ENCODE peak calls at places on chromosome 14, in eight cellular contexts. One of them, this sample, is unnamed. For H3K27me3 and H3K4me1, the result is how much of the 10 kb centered on the place peaks cover.

GRCh38 chr14:76456200-76456599 is 80.3 kb downstream of the ESRRB start:
- DNase-seq in breast epithelium: no peak
- DNase-seq in astrocyte: no peak
- DNase-seq in adipocyte: peak
- DNase-seq in fibroblast of lung: no peak
- DNase-seq in CD8-positive, alpha-beta T cell: no peak
- DNase-seq in CD4-positive, CD25-positive, alpha-beta regulatory T cell: no peak
- DNase-seq in lower lobe of right lung: no peak
- DNase-seq in this sample: no peak

GRCh38 chr14:65173973-65174693 is 71.8 kb upstream of the MAX start:
- DNase-seq in CD8-positive, alpha-beta T cell: no peak
- DNase-seq in lower lobe of right lung: no peak
- DNase-seq in breast epithelium: no peak
- DNase-seq in adipocyte: no peak
- DNase-seq in astrocyte: no peak
- DNase-seq in CD4-positive, CD25-positive, alpha-beta regulatory T cell: no peak
- DNase-seq in fibroblast of lung: no peak
- DNase-seq in this sample: no peak

GRCh38 chr14:71647086-71647784 is 285.0 kb upstream of the RGS6 start:
- DNase-seq in CD4-positive, CD25-positive, alpha-beta regulatory T cell: no peak
- DNase-seq in astrocyte: no peak
- DNase-seq in adipocyte: no peak
- DNase-seq in CD8-positive, alpha-beta T cell: no peak
- DNase-seq in fibroblast of lung: no peak
- DNase-seq in breast epithelium: no peak
- DNase-seq in lower lobe of right lung: no peak
- DNase-seq in this sample: no peak

GRCh38 chr14:61923348-61923747 is 161.1 kb downstream of the SNAPC1 start:
- DNase-seq in CD4-positive, CD25-positive, alpha-beta regulatory T cell: no peak
- DNase-seq in CD8-positive, alpha-beta T cell: no peak
- DNase-seq in breast epithelium: no peak
- DNase-seq in lower lobe of right lung: no peak
- DNase-seq in fibroblast of lung: peak
- DNase-seq in adipocyte: peak
- DNase-seq in astrocyte: peak
- DNase-seq in this sample: no peak

GRCh38 chr14:34920339-34920738 is 45.2 kb upstream of the BAZ1A start:
- DNase-seq in lower lobe of right lung: no peak
- DNase-seq in breast epithelium: no peak
- DNase-seq in astrocyte: peak
- DNase-seq in CD8-positive, alpha-beta T cell: no peak
- DNase-seq in fibroblast of lung: peak
- DNase-seq in adipocyte: no peak
- DNase-seq in CD4-positive, CD25-positive, alpha-beta regulatory T cell: no peak
- DNase-seq in this sample: no peak

GRCh38 chr14:97106609-97107008 is 309.4 kb downstream of the VRK1 start:
- DNase-seq in astrocyte: no peak
- DNase-seq in fibroblast of lung: no peak
- DNase-seq in CD4-positive, CD25-positive, alpha-beta regulatory T cell: no peak
- DNase-seq in CD8-positive, alpha-beta T cell: no peak
- DNase-seq in breast epithelium: no peak
- DNase-seq in adipocyte: no peak
- DNase-seq in lower lobe of right lung: no peak
- DNase-seq in this sample: no peak

GRCh38 chr14:102776761-102777710 is at the start of gene TRAF3:
- DNase-seq in lower lobe of right lung: peak
- DNase-seq in astrocyte: peak
- DNase-seq in CD4-positive, CD25-positive, alpha-beta regulatory T cell: peak
- DNase-seq in breast epithelium: no peak
- DNase-seq in fibroblast of lung: peak
- DNase-seq in CD8-positive, alpha-beta T cell: peak
- DNase-seq in adipocyte: peak
- DNase-seq in this sample: peak

GRCh38 chr14:100424504-100425453 is 101.6 kb downstream of the SLC25A47 start:
- DNase-seq in adipocyte: no peak
- DNase-seq in CD4-positive, CD25-positive, alpha-beta regulatory T cell: no peak
- DNase-seq in lower lobe of right lung: no peak
- DNase-seq in breast epithelium: no peak
- DNase-seq in CD8-positive, alpha-beta T cell: no peak
- DNase-seq in astrocyte: no peak
- DNase-seq in fibroblast of lung: no peak
- DNase-seq in this sample: no peak

DNA sequence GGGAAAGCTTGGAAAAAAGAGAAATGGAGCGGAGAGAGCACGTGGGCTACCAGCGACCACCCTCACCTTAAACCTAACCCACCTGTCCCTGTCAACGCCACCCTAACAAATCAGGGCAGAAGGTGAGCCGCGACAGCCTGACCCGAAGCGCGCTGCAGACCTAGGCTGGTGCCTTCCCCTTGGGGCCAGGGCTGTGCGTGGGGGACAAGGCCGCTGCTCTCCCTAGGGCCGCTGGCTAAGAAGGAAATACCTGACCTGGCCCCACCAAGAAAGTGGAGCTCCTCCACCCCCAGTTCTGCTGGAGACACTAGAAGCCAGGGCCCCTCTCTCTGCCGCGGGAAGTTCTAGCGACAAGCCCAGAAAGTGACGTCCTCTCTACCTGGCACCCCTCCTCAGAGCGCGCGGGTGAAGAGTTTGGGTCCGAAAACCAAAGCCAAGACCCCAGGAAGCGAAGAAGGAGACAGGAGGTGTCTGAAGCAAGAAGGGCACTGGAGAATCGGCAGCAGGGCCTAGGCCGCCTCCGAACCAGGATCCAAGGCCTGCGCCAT is 7.5 kb downstream of the SIX1 start:
- DNase-seq in CD8-positive, alpha-beta T cell: no peak
- DNase-seq in breast epithelium: no peak
- DNase-seq in adipocyte: no peak
- DNase-seq in CD4-positive, CD25-positive, alpha-beta regulatory T cell: no peak
- DNase-seq in lower lobe of right lung: no peak
- DNase-seq in astrocyte: no peak
- DNase-seq in fibroblast of lung: no peak
- DNase-seq in this sample: no peak
- H3K27me3 ChIP-seq in CD8-positive, alpha-beta T cell: under half
- H3K27me3 ChIP-seq in breast epithelium: half or more
- H3K27me3 ChIP-seq in adipocyte: under half
- H3K27me3 ChIP-seq in CD4-positive, CD25-positive, alpha-beta regulatory T cell: half or more
- H3K27me3 ChIP-seq in lower lobe of right lung: half or more
- H3K27me3 ChIP-seq in astrocyte: half or more
- H3K27me3 ChIP-seq in fibroblast of lung: under half
- H3K27me3 ChIP-seq in this sample: under half

DNA sequence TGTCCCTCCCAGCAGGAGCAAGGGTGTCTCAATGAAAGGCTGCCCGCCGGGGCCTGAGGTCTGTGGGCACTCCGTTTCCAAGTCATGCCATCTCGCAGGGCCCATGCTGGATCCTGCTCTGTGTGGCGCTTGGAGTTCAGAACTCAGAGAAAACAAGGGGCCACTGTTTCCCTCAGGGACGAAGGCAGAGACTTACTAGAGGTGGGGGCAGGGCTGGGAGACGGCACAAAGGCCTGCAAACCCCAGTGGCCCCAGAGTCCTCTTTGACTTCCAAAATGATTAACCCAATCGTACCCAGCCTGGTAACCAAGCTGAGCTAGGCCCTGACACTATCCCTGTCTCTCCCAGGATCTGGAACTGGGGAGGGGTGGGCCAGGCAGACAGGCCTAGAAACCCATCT is 95.8 kb downstream of the ITPK1 start:
- DNase-seq in breast epithelium: no peak
- DNase-seq in adipocyte: no peak
- DNase-seq in astrocyte: no peak
- DNase-seq in fibroblast of lung: no peak
- DNase-seq in CD4-positive, CD25-positive, alpha-beta regulatory T cell: no peak
- DNase-seq in lower lobe of right lung: no peak
- DNase-seq in CD8-positive, alpha-beta T cell: no peak
- DNase-seq in this sample: no peak
- H3K4me1 ChIP-seq in breast epithelium: under half
- H3K4me1 ChIP-seq in adipocyte: under half
- H3K4me1 ChIP-seq in astrocyte: under half
- H3K4me1 ChIP-seq in fibroblast of lung: under half
- H3K4me1 ChIP-seq in CD4-positive, CD25-positive, alpha-beta regulatory T cell: under half
- H3K4me1 ChIP-seq in lower lobe of right lung: under half
- H3K4me1 ChIP-seq in CD8-positive, alpha-beta T cell: under half
- H3K4me1 ChIP-seq in this sample: under half

GRCh38 chr14:50839048-50839447 is 8.1 kb upstream of the NIN start:
- DNase-seq in adipocyte: no peak
- DNase-seq in breast epithelium: no peak
- DNase-seq in CD8-positive, alpha-beta T cell: no peak
- DNase-seq in fibroblast of lung: peak
- DNase-seq in astrocyte: no peak
- DNase-seq in CD4-positive, CD25-positive, alpha-beta regulatory T cell: no peak
- DNase-seq in lower lobe of right lung: no peak
- DNase-seq in this sample: no peak
- H3K27me3 ChIP-seq in adipocyte: under half
- H3K27me3 ChIP-seq in breast epithelium: under half
- H3K27me3 ChIP-seq in CD8-positive, alpha-beta T cell: under half
- H3K27me3 ChIP-seq in fibroblast of lung: under half
- H3K27me3 ChIP-seq in astrocyte: under half
- H3K27me3 ChIP-seq in CD4-positive, CD25-positive, alpha-beta regulatory T cell: under half
- H3K27me3 ChIP-seq in lower lobe of right lung: under half
- H3K27me3 ChIP-seq in this sample: under half

GRCh38 chr14:24237463-24237955 is 4.8 kb downstream of the GMPR2 start:
- DNase-seq in CD8-positive, alpha-beta T cell: no peak
- DNase-seq in lower lobe of right lung: no peak
- DNase-seq in CD4-positive, CD25-positive, alpha-beta regulatory T cell: no peak
- DNase-seq in astrocyte: no peak
- DNase-seq in fibroblast of lung: no peak
- DNase-seq in adipocyte: no peak
- DNase-seq in breast epithelium: no peak
- DNase-seq in this sample: no peak
- H3K4me1 ChIP-seq in CD8-positive, alpha-beta T cell: under half
- H3K4me1 ChIP-seq in lower lobe of right lung: half or more
- H3K4me1 ChIP-seq in CD4-positive, CD25-positive, alpha-beta regulatory T cell: under half
- H3K4me1 ChIP-seq in astrocyte: under half
- H3K4me1 ChIP-seq in fibroblast of lung: under half
- H3K4me1 ChIP-seq in adipocyte: half or more
- H3K4me1 ChIP-seq in breast epithelium: under half
- H3K4me1 ChIP-seq in this sample: under half

DNA sequence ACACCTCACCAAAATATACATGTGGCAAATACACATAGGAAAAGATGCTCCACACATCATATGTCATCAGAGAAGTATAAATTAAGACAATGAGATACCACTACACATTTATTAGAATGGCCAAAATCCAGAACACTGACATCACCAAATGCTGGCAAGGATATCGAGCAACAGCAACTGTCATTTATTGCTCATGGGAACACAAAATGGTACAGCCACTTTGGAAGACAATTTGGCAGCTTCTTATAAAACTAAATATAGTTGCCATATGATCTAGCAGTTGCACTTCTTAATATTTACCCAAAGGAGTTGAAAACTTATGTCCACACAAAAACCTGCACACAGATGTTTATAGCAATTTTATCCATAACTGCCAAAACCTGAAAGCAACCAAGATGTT is 7.0 kb upstream of the KCNK13 start:
- DNase-seq in breast epithelium: no peak
- DNase-seq in adipocyte: no peak
- DNase-seq in fibroblast of lung: no peak
- DNase-seq in lower lobe of right lung: no peak
- DNase-seq in CD4-positive, CD25-positive, alpha-beta regulatory T cell: no peak
- DNase-seq in astrocyte: no peak
- DNase-seq in CD8-positive, alpha-beta T cell: no peak
- DNase-seq in this sample: no peak
- H3K27me3 ChIP-seq in breast epithelium: under half
- H3K27me3 ChIP-seq in adipocyte: under half
- H3K27me3 ChIP-seq in fibroblast of lung: under half
- H3K27me3 ChIP-seq in lower lobe of right lung: half or more
- H3K27me3 ChIP-seq in CD4-positive, CD25-positive, alpha-beta regulatory T cell: under half
- H3K27me3 ChIP-seq in astrocyte: under half
- H3K27me3 ChIP-seq in CD8-positive, alpha-beta T cell: under half
- H3K27me3 ChIP-seq in this sample: under half

DNA sequence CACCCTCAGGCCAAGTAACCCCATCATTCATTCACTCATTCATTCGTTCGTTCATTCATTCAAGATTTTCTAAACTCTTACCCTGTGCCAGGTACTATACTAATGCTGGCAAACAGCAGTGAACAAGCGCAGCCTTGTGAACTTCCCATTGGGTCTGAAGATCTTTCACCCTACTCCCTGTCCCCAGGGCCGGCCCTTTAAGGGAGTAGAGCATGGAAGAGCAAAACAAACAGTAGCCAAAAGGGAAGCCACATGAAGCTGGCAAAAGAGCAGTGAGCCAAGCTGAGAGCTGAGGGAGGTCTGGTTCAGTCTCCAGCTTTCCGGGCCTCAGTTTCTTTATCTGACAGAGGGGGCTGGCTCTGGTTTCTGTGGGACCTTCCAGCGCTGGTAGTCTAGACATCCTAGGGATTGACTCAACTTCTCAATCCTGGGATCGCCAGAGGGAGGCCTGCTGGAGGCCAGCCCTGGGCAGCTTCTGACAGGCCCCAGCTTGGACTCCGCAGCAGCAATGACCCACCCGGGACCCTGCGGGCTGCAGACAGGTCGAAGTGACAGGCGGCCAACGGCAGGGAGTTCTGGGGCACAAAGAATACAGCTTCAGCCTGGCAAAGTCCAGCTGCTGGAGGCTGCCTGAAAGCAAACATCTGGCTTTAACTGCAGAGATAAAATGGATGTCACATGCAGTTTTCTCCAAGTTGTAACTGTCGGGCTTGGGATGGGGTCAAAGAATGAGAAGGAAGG is 27.1 kb downstream of the ACTN1 start:
- DNase-seq in breast epithelium: no peak
- DNase-seq in CD4-positive, CD25-positive, alpha-beta regulatory T cell: no peak
- DNase-seq in fibroblast of lung: no peak
- DNase-seq in adipocyte: no peak
- DNase-seq in astrocyte: no peak
- DNase-seq in lower lobe of right lung: no peak
- DNase-seq in CD8-positive, alpha-beta T cell: no peak
- DNase-seq in this sample: peak
- H3K4me1 ChIP-seq in breast epithelium: half or more
- H3K4me1 ChIP-seq in CD4-positive, CD25-positive, alpha-beta regulatory T cell: under half
- H3K4me1 ChIP-seq in fibroblast of lung: half or more
- H3K4me1 ChIP-seq in adipocyte: half or more
- H3K4me1 ChIP-seq in astrocyte: half or more
- H3K4me1 ChIP-seq in lower lobe of right lung: half or more
- H3K4me1 ChIP-seq in CD8-positive, alpha-beta T cell: half or more
- H3K4me1 ChIP-seq in this sample: half or more

DNA sequence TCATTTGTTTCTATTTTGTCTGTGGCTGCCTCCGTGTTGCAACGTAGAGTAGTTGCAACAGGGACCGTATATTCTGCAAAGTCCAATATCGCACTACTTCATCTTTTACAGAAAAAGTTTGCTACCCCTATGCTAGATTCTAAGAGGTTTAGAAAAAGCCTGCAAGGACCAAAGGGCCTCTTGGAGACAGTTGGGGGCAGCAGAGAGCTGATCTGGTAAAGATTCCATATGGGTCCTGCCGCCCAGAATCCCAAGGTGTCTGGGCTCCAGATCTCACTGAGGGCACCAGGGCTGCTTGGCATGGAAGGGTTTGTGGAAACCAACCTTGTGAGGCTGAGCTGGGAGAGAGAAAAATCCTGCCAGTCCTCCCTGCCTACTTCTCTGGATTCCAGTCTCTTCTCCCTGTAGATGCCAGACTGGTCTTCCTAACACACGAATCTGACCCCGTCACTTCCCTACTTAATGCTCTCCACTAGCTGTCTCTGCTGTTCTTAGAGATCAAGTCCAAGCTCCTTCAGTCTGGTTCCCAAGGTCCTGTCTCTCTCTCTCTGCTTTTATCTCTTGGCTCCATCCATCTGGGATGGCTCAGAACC is 74.6 kb downstream of the GLRX5 start:
- DNase-seq in CD4-positive, CD25-positive, alpha-beta regulatory T cell: no peak
- DNase-seq in lower lobe of right lung: no peak
- DNase-seq in adipocyte: peak
- DNase-seq in breast epithelium: no peak
- DNase-seq in CD8-positive, alpha-beta T cell: no peak
- DNase-seq in astrocyte: no peak
- DNase-seq in fibroblast of lung: no peak
- DNase-seq in this sample: no peak
- H3K27me3 ChIP-seq in CD4-positive, CD25-positive, alpha-beta regulatory T cell: under half
- H3K27me3 ChIP-seq in lower lobe of right lung: under half
- H3K27me3 ChIP-seq in adipocyte: half or more
- H3K27me3 ChIP-seq in breast epithelium: under half
- H3K27me3 ChIP-seq in CD8-positive, alpha-beta T cell: under half
- H3K27me3 ChIP-seq in astrocyte: under half
- H3K27me3 ChIP-seq in fibroblast of lung: under half
- H3K27me3 ChIP-seq in this sample: under half

GRCh38 chr14:98175881-98176280 is 1096.1 kb downstream of the BCL11B start:
- DNase-seq in CD4-positive, CD25-positive, alpha-beta regulatory T cell: no peak
- DNase-seq in lower lobe of right lung: no peak
- DNase-seq in breast epithelium: no peak
- DNase-seq in fibroblast of lung: no peak
- DNase-seq in CD8-positive, alpha-beta T cell: no peak
- DNase-seq in astrocyte: no peak
- DNase-seq in adipocyte: no peak
- DNase-seq in this sample: no peak
- H3K4me1 ChIP-seq in CD4-positive, CD25-positive, alpha-beta regulatory T cell: half or more
- H3K4me1 ChIP-seq in lower lobe of right lung: under half
- H3K4me1 ChIP-seq in breast epithelium: under half
- H3K4me1 ChIP-seq in fibroblast of lung: under half
- H3K4me1 ChIP-seq in CD8-positive, alpha-beta T cell: half or more
- H3K4me1 ChIP-seq in astrocyte: under half
- H3K4me1 ChIP-seq in adipocyte: under half
- H3K4me1 ChIP-seq in this sample: under half

This sample was measured in right cardiac atrium.